ENCODE peak calls at places on chromosomes 12 and 14, in nine cellular contexts. D is ureter; K is BJ; B is NCI-H510A; Q is T-helper 2 cell; H is tibial nerve; X is NCI-H1105; T is germinal center; M is activated CD4-positive, alpha-beta T cell treated with anti-CD3 and anti-CD28 coated beads, Interleukin-2, amount 50 U/mL, for 48 hours. U is an unnamed sample.

GRCh38 chr14:72643317-72643801 is 250.5 kb downstream of the DPF3 start:
- DNase-seq in D (no peak), K (peak; percentile 94), B (no peak), Q (no peak), H (no peak), X (no peak), T (no peak), M (no peak), U (no peak)

GRCh38 chr12:3672113-3672509 is 80.8 kb downstream of the CRACR2A start:
- DNase-seq in D (no peak), K (no peak), B (no peak), Q (no peak), H (no peak), X (no peak), T (no peak), M (no peak), U (no peak)

GRCh38 chr14:77003960-77004710 is 24.4 kb downstream of the IRF2BPL start:
- DNase-seq in D (no peak), K (no peak), B (no peak), Q (no peak), H (no peak), X (no peak), T (no peak), M (no peak), U (no peak)

GRCh38 chr12:89960607-89961394 is 252.2 kb upstream of the ATP2B1 start:
- DNase-seq in D (no peak), K (no peak), B (no peak), Q (no peak), H (no peak), X (no peak), T (no peak), M (peak; percentile 20), U (no peak)

GRCh38 chr14:105748204-105748578 is 221.8 kb downstream of the TMEM121 start:
- DNase-seq in D (peak; percentile 55), K (no peak), B (no peak), Q (no peak), H (no peak), X (no peak), T (no peak), M (no peak), U (no peak)

GRCh38 chr14:97106609-97107008 is 309.4 kb downstream of the VRK1 start:
- DNase-seq in D (no peak), K (no peak), B (no peak), Q (no peak), H (no peak), X (no peak), T (no peak), M (no peak), U (no peak)

GRCh38 chr14:52241102-52241793 is 26.2 kb upstream of the PTGDR start:
- DNase-seq in D (no peak), K (peak; percentile 54), B (no peak), Q (no peak), H (no peak), X (no peak), T (no peak), M (no peak), U (no peak)

GRCh38 chr12:71186571-71187288 is 28.9 kb upstream of the TSPAN8 start:
- DNase-seq in D (no peak), K (no peak), B (no peak), Q (no peak), H (no peak), X (no peak), T (no peak), M (no peak), U (no peak)

GRCh38 chr12:12548713-12549112 is 13.9 kb downstream of the DUSP16 start:
- DNase-seq in D (no peak), K (no peak), B (no peak), Q (no peak), H (no peak), X (no peak), T (no peak), M (no peak), U (no peak)

GRCh38 chr14:105838591-105839424 is 312.4 kb downstream of the TMEM121 start:
- DNase-seq in D (peak; percentile 38), K (no peak), B (no peak), Q (no peak), H (no peak), X (no peak), T (no peak), M (no peak), U (no peak)

GRCh38 chr12:121792607-121793500 is 634 bp downstream of the RHOF start:
- DNase-seq in D (peak; percentile 57), K (no peak), B (no peak), Q (no peak), H (no peak), X (no peak), T (peak; percentile 70), M (peak; percentile 66), U (no peak)